ENCODE peak calls at places on chromosomes 5 and 9, in four cellular contexts. O is RWPE1, Y is astrocyte of the cerebellum, S is nephron progenitor cell. J is an unnamed sample.

GRCh38 chr5:61563401-61563800 is 231.3 kb downstream of the ZSWIM6 start:
- DNase-seq in S (no peak), O (no peak), Y (no peak), J (no peak)

GRCh38 chr5:146490089-146490843 is 25.7 kb downstream of the GPR151 start:
- DNase-seq in S (no peak), Y (no peak), O (no peak), J (no peak)

GRCh38 chr5:179732918-179733763 is 519 bp downstream of the MAML1 start:
- DNase-seq in Y (no peak), O (peak; percentile 39), S (peak; percentile 55), J (peak; percentile 29)

GRCh38 chr5:139388198-139388821 is 1.4 kb downstream of the MZB1 start:
- DNase-seq in Y (no peak), S (no peak), O (no peak), J (no peak)

GRCh38 chr5:134267366-134268018 is 41.6 kb upstream of the PPP2CA start:
- DNase-seq in Y (no peak), S (no peak), O (no peak), J (no peak)

GRCh38 chr9:26551971-26552370 is 340.6 kb downstream of the CAAP1 start:
- DNase-seq in Y (no peak), O (no peak), S (no peak), J (no peak)

GRCh38 chr5:41883243-41883642 is 13.0 kb upstream of the OXCT1 start:
- DNase-seq in S (no peak), Y (no peak), O (no peak), J (no peak)

GRCh38 chr5:136212252-136212721 is 19.3 kb upstream of the SMIM32 start:
- DNase-seq in Y (no peak), O (peak; percentile 68), S (peak; percentile 74), J (peak; percentile 23)

GRCh38 chr9:128822407-128823042 is 4.2 kb downstream of the ENDOG start:
- DNase-seq in O (no peak), S (no peak), Y (no peak), J (no peak)

GRCh38 chr9:116616304-116616914 is 70.7 kb upstream of the TRIM32 start:
- DNase-seq in S (no peak), O (no peak), Y (no peak), J (no peak)

GRCh38 chr9:95004452-95005275 is 278.2 kb downstream of the AOPEP start:
- DNase-seq in S (peak; percentile 69), O (peak; percentile 67), Y (no peak), J (peak; percentile 51)

GRCh38 chr9:132637801-132638200 is 32.0 kb downstream of the DDX31 start:
- DNase-seq in Y (no peak), S (no peak), O (no peak), J (no peak)

GRCh38 chr9:75088646-75089368 is 493 bp downstream of the OSTF1 start:
- DNase-seq in S (peak; percentile 66), Y (no peak), O (peak; percentile 63), J (no peak)
- TF ChIP-seq CTCF in S (no peak), Y (peak; percentile 44), O (no peak), J (peak; percentile 17)

GRCh38 chr9:16421534-16421933 is 448.9 kb downstream of the BNC2 start:
- DNase-seq in O (no peak), S (no peak), Y (no peak), J (no peak)
- TF ChIP-seq CTCF in O (no peak), S (no peak), Y (no peak), J (no peak)

DNA sequence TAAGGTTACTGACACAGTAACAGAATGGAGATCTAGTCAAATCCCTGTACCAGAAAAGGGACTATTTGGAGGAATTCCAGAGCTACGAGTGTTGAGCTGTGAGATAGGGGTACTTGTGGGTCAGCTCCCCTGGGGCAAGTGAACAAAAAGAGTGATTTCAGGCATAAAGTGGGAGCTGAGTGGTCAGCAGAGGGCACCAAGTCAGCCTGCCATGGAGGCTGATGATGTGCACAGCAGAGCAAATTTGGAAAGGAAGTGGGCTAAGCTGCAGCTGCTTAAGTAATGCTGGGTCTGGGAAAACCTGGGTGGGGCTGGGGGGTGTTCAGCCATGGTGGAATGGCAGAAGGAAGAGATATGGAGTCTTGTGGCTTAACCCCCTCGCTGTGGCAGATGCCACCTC is 327.9 kb downstream of the NTRK2 start:
- DNase-seq in S (no peak), Y (no peak), O (no peak), J (no peak)
- TF ChIP-seq CTCF in S (no peak), Y (peak; percentile 16), O (no peak), J (peak; percentile 9)

GRCh38 chr5:168311061-168311566 is 19.7 kb downstream of the WWC1 start:
- DNase-seq in Y (no peak), S (no peak), O (no peak), J (no peak)
- TF ChIP-seq CTCF in Y (no peak), S (no peak), O (no peak), J (peak; percentile 27)

GRCh38 chr5:154010660-154011059 is 28.1 kb downstream of the FAM114A2 start:
- DNase-seq in O (no peak), Y (no peak), S (no peak), J (no peak)

GRCh38 chr5:154015071-154015693 is 23.5 kb downstream of the FAM114A2 start:
- DNase-seq in Y (no peak), O (no peak), S (no peak), J (no peak)
- TF ChIP-seq CTCF in Y (no peak), O (no peak), S (no peak), J (no peak)

GRCh38 chr5:36364473-36364872 is 62.8 kb upstream of the RANBP3L start:
- DNase-seq in Y (no peak), O (no peak), S (no peak), J (no peak)

GRCh38 chr5:36363776-36364175 is 62.1 kb upstream of the RANBP3L start:
- DNase-seq in Y (no peak), S (no peak), O (no peak), J (no peak)

GRCh38 chr5:36366883-36367282 is 65.2 kb upstream of the RANBP3L start:
- DNase-seq in O (no peak), Y (no peak), S (no peak), J (no peak)

GRCh38 chr5:36360311-36360710 is 58.6 kb upstream of the RANBP3L start:
- DNase-seq in S (no peak), O (no peak), Y (no peak), J (no peak)

DNA sequence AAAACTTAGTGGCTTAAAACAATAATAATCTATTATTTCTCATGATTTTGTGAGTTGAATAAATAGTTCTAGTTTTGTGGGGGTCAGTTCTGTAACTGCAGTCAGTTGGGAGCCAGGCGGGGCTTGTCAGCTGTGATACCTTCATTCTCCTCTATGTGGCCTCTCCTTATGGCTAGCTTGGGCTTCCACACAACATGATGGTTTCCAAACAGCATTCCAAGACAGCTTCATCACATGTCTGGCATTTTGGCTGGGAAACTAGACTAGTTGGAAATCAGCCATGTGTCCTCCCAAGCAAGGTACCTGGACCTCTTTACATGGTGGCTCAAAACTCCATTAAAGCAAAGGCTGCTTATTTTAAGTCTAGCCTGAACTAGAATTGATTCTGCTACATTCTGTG is 61.4 kb upstream of the RANBP3L start:
- DNase-seq in S (no peak), Y (peak; percentile 72), O (peak; percentile 44), J (no peak)
- TF ChIP-seq CTCF in S (peak; percentile 8), Y (peak; percentile 42), O (no peak), J (no peak)

DNA sequence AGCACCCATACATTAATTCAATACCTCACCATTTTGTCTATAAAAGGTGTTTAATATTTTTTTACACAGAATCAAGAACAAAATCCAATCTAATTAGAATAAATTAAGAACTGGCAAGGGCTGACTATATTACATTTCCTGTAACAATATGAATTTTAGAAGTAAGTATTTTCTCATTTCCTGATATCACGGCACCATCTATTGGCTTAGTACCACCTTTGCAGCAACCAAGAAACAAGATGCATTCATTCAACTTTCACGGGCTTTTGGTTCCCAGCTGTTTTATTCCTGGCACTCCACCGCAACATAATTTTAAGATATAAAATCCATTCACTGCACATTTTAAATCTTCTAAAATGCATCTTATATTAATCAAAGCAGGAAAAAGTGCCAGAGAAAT is 20.6 kb downstream of the PSMB7 start:
- DNase-seq in O (no peak), Y (no peak), S (no peak), J (no peak)
- TF ChIP-seq CTCF in O (no peak), Y (no peak), S (no peak), J (no peak)

J was measured in progenitor cell of endocrine pancreas.